ENCODE peak calls at places on chromosome 17, in seven cellular contexts. M is ELR; T is amygdala; I is activated naive CD4-positive, alpha-beta T cell; J is CD4-positive, alpha-beta T cell; K is NCI-H1930; G is left ventricle myocardium superior. U is an unnamed sample.

GRCh38 chr17:40319651-40320550 is 10.9 kb downstream of the RARA start:
- DNase-seq in M (no peak), T (no peak), I (peak; percentile 58), J (peak; percentile 55), K (no peak), G (peak; percentile 73), U (no peak)

GRCh38 chr17:17377071-17377487 is 73.9 kb downstream of the NT5M start:
- DNase-seq in M (no peak), T (no peak), I (no peak), J (no peak), K (no peak), G (peak; percentile 21), U (no peak)

GRCh38 chr17:15894258-15894657 is 50.7 kb upstream of the ADORA2B start:
- DNase-seq in M (no peak), T (no peak), I (no peak), J (no peak), K (no peak), G (no peak), U (no peak)

GRCh38 chr17:75697651-75698291 is 23.5 kb upstream of the ITGB4 start:
- DNase-seq in M (no peak), T (peak; percentile 40), I (no peak), J (no peak), K (no peak), G (no peak), U (no peak)

GRCh38 chr17:39534768-39535405 is 72.8 kb downstream of the NEUROD2 start:
- DNase-seq in M (no peak), T (no peak), I (no peak), J (no peak), K (no peak), G (no peak), U (no peak)

GRCh38 chr17:311119-311848 is 41.3 kb downstream of the RPH3AL start:
- DNase-seq in M (no peak), T (no peak), I (no peak), J (no peak), K (no peak), G (no peak), U (no peak)

GRCh38 chr17:77700165-77700881 is 258.2 kb upstream of the TNRC6C start:
- DNase-seq in M (no peak), T (no peak), I (no peak), J (no peak), K (no peak), G (no peak), U (no peak)

GRCh38 chr17:30524847-30525246 is 47.6 kb downstream of the GOSR1 start:
- DNase-seq in M (no peak), T (no peak), I (no peak), J (no peak), K (no peak), G (no peak), U (no peak)

GRCh38 chr17:36443777-36444176 is 42.7 kb upstream of the ZNHIT3 start:
- DNase-seq in M (no peak), T (no peak), I (no peak), J (no peak), K (no peak), G (no peak), U (no peak)

GRCh38 chr17:68955181-68955841 is at the start of gene ABCA8:
- DNase-seq in M (no peak), T (peak; percentile 48), I (no peak), J (no peak), K (no peak), G (no peak), U (no peak)

GRCh38 chr17:40542562-40543411 is 22.5 kb downstream of the CCR7 start:
- DNase-seq in M (peak; percentile 76), T (no peak), I (no peak), J (no peak), K (no peak), G (peak; percentile 87), U (no peak)